ENCODE peak calls at places on chromosomes 12 and 14, in seven cellular contexts. M is heart right ventricle, P is coronary artery, K is body of pancreas, Z is GM12878, Q is endothelial cell of umbilical vein, V is AG09309. F is an unnamed sample.

GRCh38 chr12:120944645-120945217 is 33.6 kb upstream of the HNF1A start:
- DNase-seq in M (peak; percentile 44), P (no peak), K (peak; percentile 82), Z (no peak), Q (peak; percentile 54), V (no peak), F (peak; percentile 65)

GRCh38 chr14:39368261-39368959 is 63.8 kb downstream of the FBXO33 start:
- DNase-seq in M (peak; percentile 48), P (no peak), K (peak; percentile 65), Z (no peak), Q (peak; percentile 61), V (peak; percentile 45), F (peak; percentile 59)

GRCh38 chr14:64232095-64232830 is 61.9 kb downstream of the ESR2 start:
- DNase-seq in M (no peak), P (no peak), K (no peak), Z (peak; percentile 88), Q (peak; percentile 95), V (peak; percentile 67), F (no peak)

GRCh38 chr14:31926123-31926522 is 151.0 kb upstream of the ARHGAP5 start:
- DNase-seq in M (no peak), P (no peak), K (no peak), Z (no peak), Q (peak; percentile 60), V (no peak), F (peak; percentile 55)

GRCh38 chr14:101875041-101875725 is 89.2 kb upstream of the DYNC1H1 start:
- DNase-seq in M (no peak), P (no peak), K (no peak), Z (no peak), Q (peak; percentile 21), V (no peak), F (no peak)

GRCh38 chr14:93970589-93970966 is 5.8 kb downstream of the ASB2 start:
- DNase-seq in M (no peak), P (no peak), K (peak; percentile 70), Z (no peak), Q (no peak), V (no peak), F (peak; percentile 46)

GRCh38 chr12:94851396-94852025 is 152.0 kb downstream of the NDUFA12 start:
- DNase-seq in M (no peak), P (no peak), K (no peak), Z (no peak), Q (no peak), V (no peak), F (no peak)

GRCh38 chr12:98422359-98422758 is 93.0 kb upstream of the TMPO start:
- DNase-seq in M (peak; percentile 37), P (no peak), K (no peak), Z (no peak), Q (no peak), V (no peak), F (no peak)

GRCh38 chr14:50542941-50543418 is 10.6 kb upstream of the MAP4K5 start:
- DNase-seq in M (peak; percentile 29), P (no peak), K (peak; percentile 59), Z (no peak), Q (peak; percentile 68), V (no peak), F (peak; percentile 84)

GRCh38 chr12:61574339-61574738 is 685.9 kb upstream of the USP15 start:
- DNase-seq in M (no peak), P (no peak), K (peak; percentile 5), Z (no peak), Q (no peak), V (no peak), F (no peak)

GRCh38 chr12:63150255-63151060 is 543 bp downstream of the AVPR1A start:
- DNase-seq in M (peak; percentile 3), P (no peak), K (peak; percentile 36), Z (no peak), Q (no peak), V (no peak), F (peak; percentile 8)

GRCh38 chr12:67747869-67748760 is 99.6 kb downstream of the DYRK2 start:
- DNase-seq in M (no peak), P (no peak), K (peak; percentile 88), Z (no peak), Q (no peak), V (no peak), F (peak; percentile 27)

GRCh38 chr12:129394416-129394815 is 509.4 kb downstream of the TMEM132D start:
- DNase-seq in M (no peak), P (no peak), K (no peak), Z (no peak), Q (no peak), V (no peak), F (no peak)

GRCh38 chr12:109304485-109304884 is 4.6 kb downstream of the FOXN4 start:
- DNase-seq in M (no peak), P (no peak), K (no peak), Z (no peak), Q (no peak), V (no peak), F (no peak)

GRCh38 chr12:124386661-124387509 is 92.0 kb downstream of the RFLNA start:
- DNase-seq in M (no peak), P (no peak), K (peak; percentile 81), Z (no peak), Q (peak; percentile 18), V (no peak), F (no peak)

GRCh38 chr12:24470050-24470449 is 478.9 kb downstream of the BCAT1 start:
- DNase-seq in M (no peak), P (no peak), K (no peak), Z (no peak), Q (no peak), V (no peak), F (peak; percentile 11)

GRCh38 chr12:62621239-62621638 is 154.6 kb downstream of the MON2 start:
- DNase-seq in M (no peak), P (no peak), K (no peak), Z (no peak), Q (no peak), V (no peak), F (peak; percentile 21)

GRCh38 chr14:102571478-102572042 is 20.9 kb upstream of the RCOR1 start:
- DNase-seq in M (no peak), P (no peak), K (no peak), Z (no peak), Q (no peak), V (no peak), F (no peak)

GRCh38 chr14:55532645-55533309 is 47.2 kb upstream of the KTN1 start:
- DNase-seq in M (no peak), P (no peak), K (no peak), Z (no peak), Q (no peak), V (no peak), F (no peak)
- H3K4me3 ChIP-seq in M (no peak overlapping the region), P (no peak overlapping the region), K (no peak overlapping the region), Z (no peak overlapping the region), Q (no peak overlapping the region), V (no peak overlapping the region), F (no peak overlapping the region)

GRCh38 chr14:61607570-61608244 is 87.6 kb upstream of the HIF1A start:
- DNase-seq in M (no peak), P (no peak), K (no peak), Z (no peak), Q (no peak), V (no peak), F (no peak)

GRCh38 chr14:61610900-61611299 is 84.4 kb upstream of the HIF1A start:
- DNase-seq in M (no peak), P (no peak), K (no peak), Z (no peak), Q (no peak), V (no peak), F (no peak)

GRCh38 chr14:61608245-61609142 is 86.8 kb upstream of the HIF1A start:
- DNase-seq in M (no peak), P (no peak), K (no peak), Z (no peak), Q (peak; percentile 87), V (no peak), F (no peak)

GRCh38 chr14:61609885-61610284 is 85.4 kb upstream of the HIF1A start:
- DNase-seq in M (no peak), P (no peak), K (no peak), Z (no peak), Q (no peak), V (no peak), F (no peak)

DNA sequence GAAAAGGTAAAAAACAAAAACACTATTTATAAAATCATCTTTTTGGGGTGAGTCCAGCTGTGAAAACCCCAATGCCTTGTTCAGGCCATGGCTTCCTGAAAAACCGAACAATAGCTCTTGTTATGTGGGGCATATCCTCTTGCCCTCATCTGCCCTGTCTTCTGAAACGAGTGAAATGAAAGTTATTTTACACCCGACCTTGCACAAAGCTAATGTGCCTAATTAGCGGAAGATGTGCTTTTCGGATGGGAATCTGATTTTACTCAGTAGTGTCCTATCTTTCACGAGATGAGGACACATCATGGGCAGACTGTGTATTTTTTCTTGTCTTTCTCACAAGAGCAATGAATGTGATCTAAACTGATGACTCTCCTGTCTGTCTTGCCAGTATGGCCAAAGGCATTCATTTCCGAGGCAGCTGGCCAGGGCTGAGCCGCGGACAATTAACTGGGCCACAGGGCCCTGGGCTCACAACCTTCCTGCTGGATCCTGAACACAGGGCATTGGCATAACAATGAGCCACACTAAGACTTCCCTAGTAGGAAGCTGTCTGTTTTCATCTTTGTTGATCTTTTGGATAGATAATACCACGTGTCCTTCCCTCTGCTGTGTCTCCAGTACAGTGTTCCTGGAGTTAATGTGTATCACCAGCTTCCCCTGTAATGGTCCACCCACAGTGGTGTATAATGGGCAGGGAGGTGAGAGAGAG is 86.0 kb upstream of the HIF1A start:
- DNase-seq in M (no peak), P (no peak), K (no peak), Z (no peak), Q (peak; percentile 87), V (no peak), F (no peak)
- H3K4me3 ChIP-seq in M (no peak overlapping the region), P (no peak overlapping the region), K (no peak overlapping the region), Z (no peak overlapping the region), Q (peak overlapping the region; percentile 3), V (no peak overlapping the region), F (no peak overlapping the region)

DNA sequence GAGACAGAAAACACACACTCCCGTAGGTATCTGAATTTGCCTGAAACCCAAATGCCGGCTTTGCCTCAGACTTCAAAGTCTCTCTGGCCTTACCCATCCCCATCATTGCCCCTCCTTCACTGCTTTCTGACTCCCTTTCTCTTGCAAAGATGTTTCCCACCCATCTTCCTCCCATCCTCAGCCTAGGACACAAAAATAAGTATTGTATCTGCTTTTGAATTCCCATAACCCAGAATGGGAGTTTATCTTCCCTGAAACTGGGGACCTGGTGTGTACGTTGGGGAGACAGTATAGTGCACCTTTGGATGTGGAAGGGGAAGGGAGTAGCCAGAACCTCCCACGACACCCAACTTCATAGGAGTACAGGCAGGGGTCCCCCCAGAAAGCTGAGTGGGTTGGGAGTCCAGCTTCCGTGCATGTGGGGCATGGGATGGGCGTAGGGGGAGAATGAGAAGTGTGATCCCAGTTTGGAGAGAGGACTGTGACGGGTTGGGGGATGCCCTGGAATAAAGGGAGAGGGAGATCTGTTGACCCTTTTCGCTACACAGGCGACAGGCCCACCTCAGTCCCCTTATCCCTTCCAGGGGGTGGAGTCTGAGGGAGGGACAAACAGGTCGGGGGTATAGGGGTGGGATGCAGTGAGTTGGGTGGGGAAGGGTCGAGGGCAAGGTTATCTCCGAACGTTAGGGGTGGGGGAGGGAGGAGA is 488 bp upstream of the KIF5A start:
- DNase-seq in M (no peak), P (peak; percentile 67), K (no peak), Z (no peak), Q (no peak), V (no peak), F (no peak)
- H3K4me3 ChIP-seq in M (peak overlapping the region; percentile 48), P (peak overlapping the region; percentile 75), K (no peak overlapping the region), Z (peak overlapping the region; percentile 73), Q (no peak overlapping the region), V (peak overlapping the region; percentile 59), F (no peak overlapping the region)

DNA sequence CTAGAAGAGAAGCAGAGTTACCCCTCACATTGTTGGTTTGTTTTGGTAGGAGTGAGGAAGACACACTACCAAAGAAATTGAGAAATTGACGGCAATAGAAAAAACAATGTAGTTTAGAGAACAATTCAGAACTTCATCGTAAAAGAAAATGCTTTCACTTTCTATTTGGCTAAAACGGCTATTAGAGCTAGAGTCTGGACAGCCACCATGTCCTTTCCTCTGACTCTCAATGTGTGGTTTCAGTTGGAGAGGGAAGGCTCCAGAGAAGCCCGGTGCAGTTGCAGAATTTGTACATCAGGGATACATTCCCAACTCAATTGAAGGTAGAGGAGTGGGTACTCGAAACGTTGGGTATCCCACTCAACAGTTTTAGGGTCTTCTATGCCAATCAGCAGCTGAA is 535.3 kb downstream of the GALC start:
- DNase-seq in M (no peak), P (no peak), K (no peak), Z (no peak), Q (no peak), V (no peak), F (no peak)
- H3K4me3 ChIP-seq in M (peak overlapping the region; percentile 27), P (peak overlapping the region; percentile 32), K (no peak overlapping the region), Z (no peak overlapping the region), Q (no peak overlapping the region), V (no peak overlapping the region), F (no peak overlapping the region)